ENCODE peak calls at places on chromosomes 2 and 18, in six cellular contexts. I is RWPE1, V is B cell, E is glutamatergic neuron, P is AG09319, W is BJ. K is an unnamed sample.

GRCh38 chr2:45904267-45904921 is 252.9 kb downstream of the PRKCE start:
- DNase-seq in I (no peak), V (no peak), E (no peak), P (peak), W (no peak), K (no peak)

GRCh38 chr18:10455726-10456453 is 1.5 kb downstream of the APCDD1 start:
- DNase-seq in I (no peak), V (no peak), E (no peak), P (no peak), W (no peak), K (no peak)

GRCh38 chr2:100107911-100108647 is 34.3 kb downstream of the AFF3 start:
- DNase-seq in I (no peak), V (no peak), E (peak), P (no peak), W (no peak), K (no peak)

GRCh38 chr2:130918421-130918820 is 81.7 kb downstream of the ARHGEF4 start:
- DNase-seq in I (no peak), V (no peak), E (no peak), P (no peak), W (no peak), K (no peak)

GRCh38 chr2:238096311-238097011 is 3.7 kb upstream of the ESPNL start:
- DNase-seq in I (no peak), V (no peak), E (no peak), P (no peak), W (no peak), K (no peak)

GRCh38 chr2:126900646-126901319 is 2.1 kb downstream of the TEX51 start:
- DNase-seq in I (no peak), V (no peak), E (no peak), P (no peak), W (no peak), K (no peak)

GRCh38 chr2:17470855-17471641 is 47.2 kb downstream of the RAD51AP2 start:
- DNase-seq in I (no peak), V (no peak), E (peak), P (no peak), W (no peak), K (no peak)

GRCh38 chr18:33812186-33812585 is 234.2 kb downstream of the ASXL3 start:
- DNase-seq in I (peak), V (no peak), E (no peak), P (no peak), W (no peak), K (no peak)

GRCh38 chr2:10163498-10164486 is 41.3 kb downstream of the RRM2 start:
- DNase-seq in I (no peak), V (no peak), E (no peak), P (no peak), W (no peak), K (no peak)

GRCh38 chr2:10164611-10165010 is 42.1 kb downstream of the RRM2 start:
- DNase-seq in I (no peak), V (no peak), E (no peak), P (no peak), W (no peak), K (no peak)

GRCh38 chr2:10161961-10162441 is 39.5 kb downstream of the RRM2 start:
- DNase-seq in I (peak), V (no peak), E (no peak), P (no peak), W (no peak), K (no peak)

GRCh38 chr2:10161206-10161931 is 38.8 kb downstream of the RRM2 start:
- DNase-seq in I (no peak), V (no peak), E (no peak), P (no peak), W (no peak), K (no peak)

DNA sequence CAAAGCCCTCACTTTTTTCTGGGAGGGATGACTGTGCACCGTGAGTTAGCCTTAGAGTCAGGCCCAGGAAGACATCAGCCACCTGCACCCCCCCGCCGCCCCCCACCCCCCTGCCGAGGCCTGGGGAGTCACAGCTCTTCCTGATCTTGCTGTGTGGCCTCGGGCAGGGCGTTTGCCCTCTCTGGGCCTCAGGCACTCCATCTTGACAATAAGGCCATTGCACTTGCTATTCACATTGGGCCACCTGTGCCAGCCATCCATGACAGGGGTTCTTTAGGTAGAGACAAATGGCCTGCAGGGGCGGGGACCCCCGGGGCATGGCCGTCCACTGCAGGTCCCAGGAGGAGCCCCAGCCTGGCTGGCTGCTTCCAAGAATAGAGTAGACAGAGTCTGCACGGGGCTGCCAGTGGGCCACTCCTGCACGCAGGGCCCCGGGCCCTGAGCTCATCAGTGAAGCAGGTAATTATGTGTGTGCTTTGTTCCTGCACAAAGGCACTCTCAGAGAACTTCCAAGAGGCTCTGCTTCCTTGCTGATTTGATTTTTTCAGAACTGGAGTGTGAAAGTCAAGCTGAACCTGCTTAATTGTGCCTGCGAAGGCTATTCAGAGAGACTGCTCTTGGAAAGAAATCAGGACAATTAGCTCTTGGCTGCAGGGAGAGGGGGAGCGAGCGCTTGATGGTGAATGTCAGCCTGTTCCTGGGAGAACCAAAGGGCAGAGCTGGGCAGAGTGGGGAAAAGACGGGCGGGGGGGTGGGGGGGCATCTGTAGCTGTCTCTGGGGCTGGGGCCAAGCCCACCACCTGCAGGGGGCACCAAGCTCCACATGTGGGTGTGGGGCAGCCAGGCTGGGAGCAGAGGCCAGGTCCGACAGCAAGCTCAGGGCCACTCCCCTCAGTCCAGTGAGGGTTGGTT is 40.3 kb downstream of the RRM2 start:
- DNase-seq in I (no peak), V (no peak), E (peak), P (no peak), W (no peak), K (no peak)
- TF ChIP-seq CTCF in I (no peak), V (no peak), E (no peak), P (peak), W (no peak), K (no peak)

GRCh38 chr2:137677466-137677865 is 286.8 kb upstream of the HNMT start:
- DNase-seq in I (no peak), V (no peak), E (no peak), P (no peak), W (no peak), K (no peak)
- TF ChIP-seq CTCF in I (peak), V (no peak), E (no peak), P (no peak), W (no peak), K (no peak)

DNA sequence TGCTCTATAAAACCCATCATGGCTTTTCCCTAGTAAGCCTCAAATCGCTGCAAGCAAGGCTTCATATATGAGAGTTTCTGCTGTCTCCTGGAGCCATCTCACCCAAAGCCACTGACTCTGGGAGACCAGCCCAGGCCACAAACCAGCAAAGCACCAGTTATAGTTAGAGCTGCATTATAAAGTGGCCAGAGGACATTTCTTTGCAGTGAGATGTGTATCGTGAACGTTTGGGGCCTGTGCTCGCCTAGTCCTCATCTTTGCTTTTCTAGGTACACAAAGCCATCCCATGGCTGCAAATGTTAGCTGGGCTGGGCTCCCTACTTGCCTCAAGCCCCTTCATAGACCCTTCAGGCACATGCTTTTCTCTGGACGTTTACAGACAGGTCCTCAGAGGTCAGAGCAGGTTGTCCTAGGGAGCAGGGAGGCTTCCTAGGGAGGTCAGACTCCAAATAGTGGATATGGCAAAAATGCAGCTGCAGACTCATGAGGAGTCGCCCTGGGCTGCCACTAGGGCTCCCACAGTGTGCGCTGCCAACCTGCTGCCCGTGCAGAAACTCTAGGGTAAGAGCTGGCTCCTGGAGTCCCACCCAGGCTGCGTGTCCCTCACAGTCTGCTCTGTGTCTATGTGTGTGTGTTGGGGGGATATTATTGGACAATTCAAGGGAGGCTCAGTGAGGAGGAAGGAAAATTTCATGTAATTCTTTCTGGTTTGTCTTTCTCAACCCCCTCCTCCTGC is 141.0 kb downstream of the RPIA start:
- DNase-seq in I (no peak), V (peak), E (no peak), P (no peak), W (no peak), K (no peak)
- TF ChIP-seq CTCF in I (no peak), V (peak), E (no peak), P (no peak), W (no peak), K (no peak)

GRCh38 chr18:24678113-24678512 is 217.7 kb downstream of the HRH4 start:
- DNase-seq in I (no peak), V (no peak), E (no peak), P (no peak), W (no peak), K (no peak)

GRCh38 chr18:24674236-24675004 is 214.0 kb downstream of the HRH4 start:
- DNase-seq in I (no peak), V (no peak), E (no peak), P (no peak), W (no peak), K (no peak)

GRCh38 chr18:24669502-24669901 is 209.1 kb downstream of the HRH4 start:
- DNase-seq in I (no peak), V (no peak), E (peak), P (no peak), W (no peak), K (no peak)

GRCh38 chr18:24677011-24677410 is 216.6 kb downstream of the HRH4 start:
- DNase-seq in I (no peak), V (no peak), E (no peak), P (peak), W (peak), K (no peak)

DNA sequence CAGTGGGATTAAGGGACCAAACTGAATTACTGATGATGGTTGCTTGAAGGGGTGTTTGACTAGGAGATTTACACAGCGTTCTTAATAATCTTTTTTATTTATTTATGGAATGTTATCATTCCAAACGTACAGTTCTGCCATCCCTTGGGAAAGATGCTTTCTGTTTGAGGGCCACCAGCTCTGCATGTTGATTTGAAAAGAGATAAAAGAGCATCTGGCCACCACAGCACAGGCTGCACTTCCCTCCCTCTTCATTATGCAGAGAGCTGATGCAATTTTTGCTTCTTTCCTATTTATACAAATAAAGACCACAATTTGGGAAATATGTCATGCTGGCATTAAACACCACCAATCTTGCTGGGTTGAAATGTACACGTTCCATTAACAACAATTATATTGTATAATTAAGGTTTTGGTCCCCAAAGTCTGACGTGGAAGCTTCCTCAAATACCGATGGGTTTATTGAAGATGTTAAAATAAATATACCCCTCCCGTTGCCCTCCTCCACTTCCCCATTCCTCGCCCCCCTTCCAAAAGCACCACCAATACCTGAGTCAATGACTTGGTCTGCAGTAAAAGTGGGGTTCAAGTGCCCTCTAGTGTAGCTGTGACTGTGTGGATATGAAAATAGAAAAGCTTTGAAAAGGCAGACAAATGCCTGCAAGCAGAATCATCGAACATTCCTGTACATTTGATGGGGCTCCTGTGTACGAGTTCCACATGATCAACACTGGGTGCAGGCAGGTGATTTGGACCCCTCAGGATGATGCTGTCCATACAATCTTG is 211.9 kb downstream of the HRH4 start:
- DNase-seq in I (no peak), V (no peak), E (no peak), P (no peak), W (no peak), K (no peak)
- TF ChIP-seq CTCF in I (no peak), V (no peak), E (no peak), P (peak), W (peak), K (no peak)

GRCh38 chr2:68245066-68245465 is 7.3 kb downstream of the PPP3R1 start:
- DNase-seq in I (no peak), V (no peak), E (no peak), P (no peak), W (no peak), K (no peak)

GRCh38 chr2:68245672-68246071 is 6.7 kb downstream of the PPP3R1 start:
- DNase-seq in I (no peak), V (no peak), E (no peak), P (no peak), W (no peak), K (no peak)

GRCh38 chr2:68248361-68248760 is 4.0 kb downstream of the PPP3R1 start:
- DNase-seq in I (no peak), V (no peak), E (no peak), P (no peak), W (no peak), K (no peak)

GRCh38 chr2:68240446-68240845 is 11.9 kb downstream of the PPP3R1 start:
- DNase-seq in I (no peak), V (no peak), E (no peak), P (no peak), W (no peak), K (no peak)

DNA sequence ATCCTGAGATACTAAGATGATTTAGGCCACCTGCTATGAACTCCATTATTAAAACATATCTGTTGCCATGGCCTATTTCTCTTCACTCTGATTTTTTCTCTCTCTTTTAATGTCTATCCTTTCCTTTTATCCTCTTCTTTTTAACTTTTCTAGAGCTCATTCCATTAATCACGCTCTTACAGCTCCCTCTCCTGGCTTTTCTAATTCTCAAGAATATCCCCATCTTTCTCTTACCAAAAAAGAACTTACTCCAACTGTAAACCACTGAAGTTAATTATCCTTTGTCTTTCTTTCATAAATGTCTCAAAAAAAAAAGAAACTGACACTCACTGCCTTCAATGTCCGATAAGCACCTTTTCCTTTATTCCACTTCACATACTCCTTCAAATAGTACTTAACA is 7.9 kb downstream of the PPP3R1 start:
- DNase-seq in I (no peak), V (no peak), E (no peak), P (no peak), W (no peak), K (no peak)
- TF ChIP-seq CTCF in I (no peak), V (no peak), E (no peak), P (peak), W (peak), K (no peak)

GRCh38 chr2:199460808-199461454 is 3.2 kb upstream of the SATB2 start:
- DNase-seq in I (no peak), V (no peak), E (no peak), P (no peak), W (no peak), K (no peak)

GRCh38 chr2:199458806-199459285 is 1.1 kb upstream of the SATB2 start:
- DNase-seq in I (no peak), V (no peak), E (no peak), P (no peak), W (no peak), K (no peak)

GRCh38 chr2:199458017-199458805 is 472 bp upstream of the SATB2 start:
- DNase-seq in I (peak), V (no peak), E (peak), P (no peak), W (no peak), K (no peak)

GRCh38 chr2:199460101-199460671 is 2.4 kb upstream of the SATB2 start:
- DNase-seq in I (peak), V (no peak), E (no peak), P (no peak), W (no peak), K (no peak)

GRCh38 chr2:199459286-199460100 is 1.8 kb upstream of the SATB2 start:
- DNase-seq in I (peak), V (peak), E (peak), P (peak), W (peak), K (peak)
- TF ChIP-seq CTCF in I (peak), V (no peak), E (no peak), P (no peak), W (no peak), K (no peak)

GRCh38 chr2:110116033-110116710 is 550 bp upstream of the MALL start:
- DNase-seq in I (no peak), V (no peak), E (peak), P (no peak), W (no peak), K (no peak)
- TF ChIP-seq CTCF in I (peak), V (no peak), E (peak), P (peak), W (peak), K (no peak)

GRCh38 chr2:88955607-88956006 is 264.1 kb downstream of the RPIA start:
- DNase-seq in I (no peak), V (no peak), E (no peak), P (no peak), W (no peak), K (no peak)

GRCh38 chr2:88949336-88949735 is 257.9 kb downstream of the RPIA start:
- DNase-seq in I (no peak), V (no peak), E (no peak), P (no peak), W (no peak), K (no peak)

DNA sequence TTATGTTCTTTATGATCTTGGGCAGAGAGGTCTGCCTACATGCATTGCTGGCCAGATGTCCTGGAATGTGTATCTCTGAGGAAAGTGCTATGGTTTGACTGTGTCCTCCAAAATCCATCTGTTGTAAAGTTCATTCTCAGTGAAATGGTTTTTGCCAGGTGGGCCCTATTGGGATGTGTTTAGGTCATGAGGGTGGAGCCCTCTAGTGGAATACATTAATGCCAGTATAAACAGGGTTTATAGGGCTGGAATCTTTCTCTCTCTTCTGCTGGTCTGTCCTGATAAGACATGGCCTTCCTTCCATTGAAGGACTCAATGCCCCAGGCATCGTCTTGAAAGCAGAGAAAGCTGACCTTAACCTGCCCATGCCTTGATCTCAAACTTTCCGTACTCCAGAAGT is 258.5 kb downstream of the RPIA start:
- DNase-seq in I (peak), V (no peak), E (no peak), P (no peak), W (no peak), K (no peak)
- TF ChIP-seq CTCF in I (no peak), V (peak), E (peak), P (peak), W (peak), K (no peak)